ENCODE peak calls at places on chromosome 15, in ten cellular contexts. W is H9; T is colonic mucosa; L is CD4-positive, alpha-beta memory T cell; M is tibial nerve; D is left ventricle myocardium inferior; E is HCT116; R is CD8-positive, alpha-beta T cell; Q is psoas muscle; K is suprapubic skin. F is an unnamed sample.

GRCh38 chr15:63458794-63459395 is 45.5 kb upstream of the USP3 start:
- DNase-seq in L (no peak), T (no peak), E (no peak), M (no peak), W (no peak), R (no peak), K (no peak), D (no peak), Q (no peak), F (no peak)

GRCh38 chr15:72991026-72991425 is 61.2 kb upstream of the NEO1 start:
- DNase-seq in E (no peak), T (no peak), M (no peak), D (no peak), R (no peak), W (no peak), K (no peak), L (no peak), Q (no peak), F (no peak)

GRCh38 chr15:80485370-80486164 is 81.4 kb downstream of the ARNT2 start:
- DNase-seq in K (no peak), E (no peak), T (no peak), W (no peak), Q (no peak), L (no peak), M (no peak), D (no peak), R (no peak), F (no peak)

GRCh38 chr15:80512729-80513670 is 108.8 kb downstream of the ARNT2 start:
- DNase-seq in T (no peak), W (no peak), Q (no peak), K (no peak), L (no peak), E (peak; percentile 6), R (no peak), D (no peak), M (no peak), F (no peak)

GRCh38 chr15:34659056-34659455 is 75.6 kb upstream of the GOLGA8B start:
- DNase-seq in K (no peak), W (no peak), E (no peak), M (no peak), R (no peak), D (no peak), L (no peak), Q (no peak), T (no peak), F (no peak)

GRCh38 chr15:78082106-78082742 is 4.7 kb upstream of the TBC1D2B start:
- DNase-seq in Q (no peak), L (no peak), R (no peak), D (no peak), E (no peak), W (no peak), M (no peak), T (peak; percentile 57), K (no peak), F (no peak)

GRCh38 chr15:74050127-74050526 is 32.2 kb downstream of the GOLGA6A start:
- DNase-seq in D (no peak), M (no peak), R (no peak), L (no peak), T (no peak), W (no peak), K (no peak), Q (no peak), E (no peak), F (no peak)

GRCh38 chr15:98845138-98845884 is 162.3 kb downstream of the PGPEP1L start:
- DNase-seq in E (no peak), R (no peak), M (no peak), K (no peak), L (no peak), Q (no peak), D (no peak), T (no peak), W (no peak), F (no peak)

GRCh38 chr15:70556804-70557203 is 206.6 kb downstream of the UACA start:
- DNase-seq in R (no peak), M (no peak), K (peak; percentile 4), E (no peak), T (no peak), W (peak; percentile 9), Q (no peak), L (no peak), D (no peak), F (no peak)
- H3K27me3 ChIP-seq in R (no peaks in the 10 kb centered on the region), M (no peaks in the 10 kb centered on the region), K (peaks cover 6% of the 10 kb centered on the region), E (peaks cover 4% of the 10 kb centered on the region), T (no peaks in the 10 kb centered on the region), W (no peaks in the 10 kb centered on the region), Q (no peaks in the 10 kb centered on the region), L (no peaks in the 10 kb centered on the region), D (peaks cover 23% of the 10 kb centered on the region), F (no peaks in the 10 kb centered on the region)

GRCh38 chr15:79265167-79265566 is 17.4 kb upstream of the ANKRD34C start:
- DNase-seq in M (no peak), K (no peak), R (no peak), D (no peak), E (peak; percentile 3), Q (no peak), T (no peak), L (no peak), W (no peak), F (no peak)
- H3K27me3 ChIP-seq in M (no peaks in the 10 kb centered on the region), K (peaks cover 12% of the 10 kb centered on the region), R (no peaks in the 10 kb centered on the region), D (peaks cover 3% of the 10 kb centered on the region), E (no peaks in the 10 kb centered on the region), Q (no peaks in the 10 kb centered on the region), T (no peaks in the 10 kb centered on the region), L (no peaks in the 10 kb centered on the region), W (no peaks in the 10 kb centered on the region), F (no peaks in the 10 kb centered on the region)

GRCh38 chr15:58103482-58103881 is 34.7 kb upstream of the AQP9 start:
- DNase-seq in R (no peak), W (no peak), E (no peak), T (no peak), M (no peak), Q (no peak), D (no peak), L (no peak), K (no peak), F (no peak)
- H3K27me3 ChIP-seq in R (no peaks in the 10 kb centered on the region), W (no peaks in the 10 kb centered on the region), E (peaks cover under 1% of the 10 kb centered on the region), T (no peaks in the 10 kb centered on the region), M (no peaks in the 10 kb centered on the region), Q (peaks cover 3% of the 10 kb centered on the region), D (peaks cover 37% of the 10 kb centered on the region), L (no peaks in the 10 kb centered on the region), K (peaks cover 6% of the 10 kb centered on the region), F (no peaks in the 10 kb centered on the region)

GRCh38 chr15:51750186-51750585 is 1.2 kb upstream of the TMOD2 start:
- DNase-seq in L (no peak), E (no peak), R (no peak), M (no peak), Q (no peak), T (no peak), W (no peak), D (no peak), K (no peak), F (no peak)

GRCh38 chr15:51751687-51752683 is 588 bp downstream of the TMOD2 start:
- DNase-seq in T (peak; percentile 45), M (no peak), W (peak; percentile 50), K (peak; percentile 81), L (no peak), Q (peak; percentile 29), R (no peak), E (no peak), D (peak; percentile 31), F (peak; percentile 73)

GRCh38 chr15:51750942-51751686 is at the start of gene TMOD2:
- DNase-seq in Q (peak; percentile 44), L (peak; percentile 58), R (no peak), T (peak; percentile 64), M (no peak), E (no peak), K (no peak), W (peak; percentile 65), D (peak; percentile 52), F (peak; percentile 78)

GRCh38 chr15:51754267-51754666 is 2.9 kb downstream of the TMOD2 start:
- DNase-seq in E (no peak), D (no peak), K (no peak), T (no peak), W (no peak), M (no peak), Q (no peak), L (no peak), R (no peak), F (no peak)

GRCh38 chr15:51752918-51753317 is 1.5 kb downstream of the TMOD2 start:
- DNase-seq in R (no peak), D (no peak), Q (no peak), K (no peak), M (no peak), E (no peak), L (no peak), T (no peak), W (no peak), F (no peak)
- H3K27me3 ChIP-seq in R (no peaks in the 10 kb centered on the region), D (peaks cover 9% of the 10 kb centered on the region), Q (no peaks in the 10 kb centered on the region), K (no peaks in the 10 kb centered on the region), M (no peaks in the 10 kb centered on the region), E (no peaks in the 10 kb centered on the region), L (no peaks in the 10 kb centered on the region), T (no peaks in the 10 kb centered on the region), W (peaks cover 19% of the 10 kb centered on the region), F (no peaks in the 10 kb centered on the region)

DNA sequence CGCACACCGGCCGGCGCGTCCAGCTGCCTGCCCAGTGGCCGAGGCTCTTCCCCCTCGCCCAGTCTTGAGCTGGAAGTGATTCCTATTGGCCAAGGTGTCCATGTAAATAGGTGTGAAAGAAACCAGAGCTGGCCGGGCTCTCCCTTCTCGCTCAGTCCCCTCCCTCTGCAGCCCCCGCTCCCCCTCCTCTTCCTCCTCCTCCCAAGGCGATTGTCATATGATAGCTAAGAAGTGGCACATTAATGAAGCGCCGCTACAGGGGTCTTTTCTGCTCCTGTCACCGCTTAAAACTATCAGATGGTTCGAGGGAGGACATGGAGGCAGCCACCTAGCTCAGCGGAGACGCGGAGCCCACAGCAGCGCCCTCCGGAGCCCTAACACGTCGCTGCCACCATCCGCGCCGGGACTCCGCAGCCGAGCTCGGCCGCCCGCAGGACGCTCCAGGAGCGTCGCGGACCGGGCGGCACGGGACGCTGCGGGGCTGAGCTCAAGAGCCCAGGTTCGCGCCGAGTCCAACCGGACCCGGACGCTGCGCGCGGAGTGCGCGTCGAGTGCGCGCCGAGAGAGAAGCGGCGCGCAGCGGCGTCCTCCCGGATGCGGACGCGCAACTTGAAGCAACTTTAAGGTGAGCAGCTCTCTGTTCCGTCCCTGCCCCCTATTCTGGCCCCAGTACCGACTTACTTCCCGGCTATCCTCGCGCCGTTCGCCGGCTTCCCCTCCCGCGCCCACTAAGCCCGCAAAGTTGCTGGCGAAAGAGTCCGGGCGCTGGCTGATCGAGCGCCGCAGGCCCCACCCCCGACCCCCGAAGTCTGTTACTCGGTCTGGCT is at the start of gene FOXB1:
- DNase-seq in K (no peak), D (no peak), E (no peak), Q (no peak), T (no peak), M (no peak), L (peak; percentile 41), W (peak; percentile 95), R (no peak), F (no peak)
- H3K27me3 ChIP-seq in K (peaks cover 100% of the 10 kb centered on the region), D (peaks cover 100% of the 10 kb centered on the region), E (peaks cover 44% of the 10 kb centered on the region), Q (peaks cover 99% of the 10 kb centered on the region), T (peaks cover 97% of the 10 kb centered on the region), M (peaks cover 100% of the 10 kb centered on the region), L (peaks cover 85% of the 10 kb centered on the region), W (peaks cover 37% of the 10 kb centered on the region), R (peaks cover 82% of the 10 kb centered on the region), F (peaks cover 2% of the 10 kb centered on the region)

GRCh38 chr15:37099321-37100108 is 834 bp downstream of the MEIS2 start:
- DNase-seq in M (no peak), K (no peak), L (no peak), R (no peak), W (no peak), E (peak; percentile 16), T (no peak), Q (peak; percentile 56), D (no peak), F (peak; percentile 40)
- H3K27me3 ChIP-seq in M (peaks cover 92% of the 10 kb centered on the region), K (peaks cover 21% of the 10 kb centered on the region), L (peaks cover 28% of the 10 kb centered on the region), R (peaks cover 30% of the 10 kb centered on the region), W (peaks cover 64% of the 10 kb centered on the region), E (no peaks in the 10 kb centered on the region), T (peaks cover 62% of the 10 kb centered on the region), Q (peaks cover 24% of the 10 kb centered on the region), D (peaks cover 48% of the 10 kb centered on the region), F (no peaks in the 10 kb centered on the region)

F was measured in right cardiac atrium.